ENCODE peak calls at places on chromosomes 2 and 18, in eight cellular contexts. One of them, this sample, is unnamed. For H3K4me1, the result is how much of the 10 kb centered on the place peaks cover.

GRCh38 chr2:135926605-135927004 is 50.4 kb upstream of the MCM6 start:
- DNase-seq in tibial nerve: no peak
- DNase-seq in IMR-90: no peak
- DNase-seq in transverse colon: no peak
- DNase-seq in aorta: no peak
- DNase-seq in breast epithelium: no peak
- DNase-seq in ascending aorta: no peak
- DNase-seq in pancreas: no peak
- DNase-seq in this sample: no peak

GRCh38 chr2:182406221-182406620 is 20.6 kb downstream of the PDE1A start:
- DNase-seq in tibial nerve: no peak
- DNase-seq in breast epithelium: no peak
- DNase-seq in pancreas: no peak
- DNase-seq in aorta: no peak
- DNase-seq in ascending aorta: no peak
- DNase-seq in IMR-90: peak
- DNase-seq in transverse colon: no peak
- DNase-seq in this sample: no peak

GRCh38 chr2:189639003-189639609 is 22.2 kb upstream of the ASNSD1 start:
- DNase-seq in breast epithelium: no peak
- DNase-seq in tibial nerve: no peak
- DNase-seq in IMR-90: no peak
- DNase-seq in transverse colon: peak
- DNase-seq in pancreas: no peak
- DNase-seq in ascending aorta: no peak
- DNase-seq in aorta: no peak
- DNase-seq in this sample: no peak

GRCh38 chr2:9844036-9844483 is 786 bp downstream of the TAF1B start:
- DNase-seq in breast epithelium: no peak
- DNase-seq in pancreas: no peak
- DNase-seq in transverse colon: no peak
- DNase-seq in aorta: no peak
- DNase-seq in tibial nerve: no peak
- DNase-seq in IMR-90: peak
- DNase-seq in ascending aorta: no peak
- DNase-seq in this sample: no peak

GRCh38 chr2:35503738-35504160 is 851.8 kb upstream of the CRIM1 start:
- DNase-seq in aorta: no peak
- DNase-seq in IMR-90: no peak
- DNase-seq in transverse colon: no peak
- DNase-seq in pancreas: no peak
- DNase-seq in ascending aorta: no peak
- DNase-seq in breast epithelium: no peak
- DNase-seq in tibial nerve: no peak
- DNase-seq in this sample: no peak

GRCh38 chr18:6207941-6208340 is 206.8 kb downstream of the L3MBTL4 start:
- DNase-seq in pancreas: no peak
- DNase-seq in tibial nerve: no peak
- DNase-seq in transverse colon: no peak
- DNase-seq in ascending aorta: no peak
- DNase-seq in IMR-90: no peak
- DNase-seq in breast epithelium: no peak
- DNase-seq in aorta: no peak
- DNase-seq in this sample: no peak

GRCh38 chr2:158443613-158444012 is 12.9 kb downstream of the CCDC148 start:
- DNase-seq in breast epithelium: no peak
- DNase-seq in ascending aorta: no peak
- DNase-seq in aorta: no peak
- DNase-seq in IMR-90: no peak
- DNase-seq in transverse colon: no peak
- DNase-seq in tibial nerve: no peak
- DNase-seq in pancreas: no peak
- DNase-seq in this sample: no peak

GRCh38 chr2:174024524-174025270 is 59.5 kb upstream of the SP3 start:
- DNase-seq in IMR-90: peak
- DNase-seq in tibial nerve: peak
- DNase-seq in pancreas: peak
- DNase-seq in aorta: peak
- DNase-seq in transverse colon: peak
- DNase-seq in breast epithelium: peak
- DNase-seq in ascending aorta: peak
- DNase-seq in this sample: peak

GRCh38 chr2:40559175-40559574 is 107.3 kb upstream of the SLC8A1 start:
- DNase-seq in IMR-90: peak
- DNase-seq in ascending aorta: no peak
- DNase-seq in breast epithelium: no peak
- DNase-seq in tibial nerve: no peak
- DNase-seq in transverse colon: no peak
- DNase-seq in pancreas: no peak
- DNase-seq in aorta: no peak
- DNase-seq in this sample: no peak

GRCh38 chr2:55761526-55761925 is 67.9 kb upstream of the PNPT1 start:
- DNase-seq in ascending aorta: no peak
- DNase-seq in tibial nerve: no peak
- DNase-seq in pancreas: no peak
- DNase-seq in transverse colon: no peak
- DNase-seq in IMR-90: peak
- DNase-seq in aorta: no peak
- DNase-seq in breast epithelium: no peak
- DNase-seq in this sample: no peak

GRCh38 chr2:57981369-57981768 is 65.2 kb upstream of the VRK2 start:
- DNase-seq in tibial nerve: no peak
- DNase-seq in aorta: no peak
- DNase-seq in pancreas: no peak
- DNase-seq in breast epithelium: no peak
- DNase-seq in IMR-90: peak
- DNase-seq in ascending aorta: no peak
- DNase-seq in transverse colon: no peak
- DNase-seq in this sample: no peak

GRCh38 chr18:77078671-77079070 is 53.9 kb downstream of the MBP start:
- DNase-seq in transverse colon: no peak
- DNase-seq in IMR-90: no peak
- DNase-seq in ascending aorta: peak
- DNase-seq in aorta: no peak
- DNase-seq in tibial nerve: no peak
- DNase-seq in pancreas: no peak
- DNase-seq in breast epithelium: no peak
- DNase-seq in this sample: no peak

GRCh38 chr2:106841886-106842645 is 43.9 kb downstream of the ST6GAL2 start:
- DNase-seq in ascending aorta: no peak
- DNase-seq in IMR-90: no peak
- DNase-seq in pancreas: peak
- DNase-seq in aorta: no peak
- DNase-seq in transverse colon: no peak
- DNase-seq in breast epithelium: no peak
- DNase-seq in tibial nerve: no peak
- DNase-seq in this sample: no peak

GRCh38 chr2:18373081-18373480 is 187.4 kb downstream of the RDH14 start:
- DNase-seq in aorta: no peak
- DNase-seq in ascending aorta: no peak
- DNase-seq in IMR-90: no peak
- DNase-seq in tibial nerve: no peak
- DNase-seq in pancreas: no peak
- DNase-seq in transverse colon: no peak
- DNase-seq in breast epithelium: no peak
- DNase-seq in this sample: no peak

GRCh38 chr2:37916512-37917082 is 8.5 kb upstream of the RMDN2 start:
- DNase-seq in breast epithelium: no peak
- DNase-seq in IMR-90: peak
- DNase-seq in tibial nerve: no peak
- DNase-seq in ascending aorta: peak
- DNase-seq in aorta: no peak
- DNase-seq in transverse colon: peak
- DNase-seq in pancreas: no peak
- DNase-seq in this sample: peak

GRCh38 chr2:26483501-26483900 is 5.6 kb upstream of the OTOF start:
- DNase-seq in transverse colon: no peak
- DNase-seq in tibial nerve: no peak
- DNase-seq in ascending aorta: no peak
- DNase-seq in aorta: peak
- DNase-seq in pancreas: peak
- DNase-seq in IMR-90: no peak
- DNase-seq in breast epithelium: no peak
- DNase-seq in this sample: no peak

GRCh38 chr18:50649821-50650220 is 89.9 kb downstream of the MAPK4 start:
- DNase-seq in ascending aorta: peak
- DNase-seq in tibial nerve: no peak
- DNase-seq in IMR-90: peak
- DNase-seq in pancreas: no peak
- DNase-seq in aorta: peak
- DNase-seq in breast epithelium: peak
- DNase-seq in transverse colon: peak
- DNase-seq in this sample: peak

GRCh38 chr18:46073474-46074331 is 1.6 kb upstream of the PSTPIP2 start:
- DNase-seq in IMR-90: peak
- DNase-seq in tibial nerve: no peak
- DNase-seq in ascending aorta: peak
- DNase-seq in breast epithelium: no peak
- DNase-seq in pancreas: no peak
- DNase-seq in aorta: no peak
- DNase-seq in transverse colon: peak
- DNase-seq in this sample: no peak

GRCh38 chr2:157923598-157923997 is 47.5 kb upstream of the ACVR1 start:
- DNase-seq in aorta: no peak
- DNase-seq in ascending aorta: no peak
- DNase-seq in breast epithelium: no peak
- DNase-seq in tibial nerve: no peak
- DNase-seq in transverse colon: no peak
- DNase-seq in IMR-90: no peak
- DNase-seq in pancreas: no peak
- DNase-seq in this sample: no peak

GRCh38 chr2:25424426-25425028 is 82.8 kb upstream of the DNMT3A start:
- DNase-seq in breast epithelium: no peak
- DNase-seq in pancreas: no peak
- DNase-seq in tibial nerve: no peak
- DNase-seq in ascending aorta: no peak
- DNase-seq in aorta: no peak
- DNase-seq in IMR-90: no peak
- DNase-seq in transverse colon: no peak
- DNase-seq in this sample: no peak

GRCh38 chr2:10489842-10490555 is 41.9 kb upstream of the ODC1 start:
- DNase-seq in ascending aorta: no peak
- DNase-seq in IMR-90: peak
- DNase-seq in aorta: no peak
- DNase-seq in transverse colon: no peak
- DNase-seq in pancreas: no peak
- DNase-seq in breast epithelium: no peak
- DNase-seq in tibial nerve: no peak
- DNase-seq in this sample: no peak

DNA sequence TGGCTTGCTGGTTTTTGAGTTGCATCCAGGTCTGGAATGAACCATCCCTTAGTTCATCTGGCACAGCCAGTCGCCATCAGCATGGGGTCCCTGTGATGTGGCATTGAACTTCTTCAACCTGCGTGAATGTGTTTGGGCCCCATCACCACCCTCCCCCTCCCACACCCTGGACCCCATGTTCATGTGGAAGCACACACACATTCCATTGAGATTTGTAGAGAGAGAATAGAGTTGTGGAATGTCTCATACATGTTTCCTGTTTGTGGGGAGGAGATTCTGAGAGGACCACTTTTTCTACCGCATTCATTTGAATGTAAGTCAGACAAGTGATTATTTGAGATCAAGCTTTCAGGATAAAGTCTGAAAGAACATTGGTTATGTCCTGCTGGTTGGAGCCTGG is 117.6 kb upstream of the EML6 start:
- DNase-seq in ascending aorta: no peak
- DNase-seq in IMR-90: peak
- DNase-seq in transverse colon: no peak
- DNase-seq in pancreas: no peak
- DNase-seq in tibial nerve: no peak
- DNase-seq in aorta: no peak
- DNase-seq in breast epithelium: no peak
- DNase-seq in this sample: no peak
- H3K4me1 ChIP-seq in ascending aorta: under half
- H3K4me1 ChIP-seq in IMR-90: under half
- H3K4me1 ChIP-seq in transverse colon: under half
- H3K4me1 ChIP-seq in pancreas: under half
- H3K4me1 ChIP-seq in tibial nerve: half or more
- H3K4me1 ChIP-seq in aorta: under half
- H3K4me1 ChIP-seq in breast epithelium: under half
- H3K4me1 ChIP-seq in this sample: under half

DNA sequence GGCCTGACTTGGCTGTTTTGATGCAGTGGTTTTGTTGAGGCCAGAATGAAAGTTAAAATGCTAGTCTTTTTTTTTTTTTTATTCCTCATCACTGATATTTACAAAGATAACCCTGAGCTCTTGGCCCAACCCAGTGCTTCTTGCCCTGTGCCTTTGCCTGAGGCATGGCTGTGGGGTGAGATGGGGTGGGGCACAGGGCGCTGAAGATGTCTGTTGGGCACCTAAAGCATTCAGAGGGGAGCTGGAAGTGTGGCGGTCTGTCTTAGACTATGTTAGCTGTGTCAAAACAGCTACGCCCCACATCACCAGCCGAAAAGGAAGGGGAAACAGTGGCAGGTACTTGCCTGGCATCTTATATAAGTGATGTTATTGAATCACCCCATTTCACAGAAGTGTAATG is 20.7 kb downstream of the TOGARAM2 start:
- DNase-seq in IMR-90: no peak
- DNase-seq in pancreas: no peak
- DNase-seq in aorta: no peak
- DNase-seq in breast epithelium: no peak
- DNase-seq in tibial nerve: no peak
- DNase-seq in ascending aorta: no peak
- DNase-seq in transverse colon: no peak
- DNase-seq in this sample: no peak
- H3K4me1 ChIP-seq in IMR-90: under half
- H3K4me1 ChIP-seq in pancreas: under half
- H3K4me1 ChIP-seq in aorta: under half
- H3K4me1 ChIP-seq in breast epithelium: under half
- H3K4me1 ChIP-seq in tibial nerve: under half
- H3K4me1 ChIP-seq in ascending aorta: under half
- H3K4me1 ChIP-seq in transverse colon: under half
- H3K4me1 ChIP-seq in this sample: under half

GRCh38 chr18:75212626-75213110 is 2.1 kb downstream of the TSHZ1 start:
- DNase-seq in pancreas: no peak
- DNase-seq in aorta: no peak
- DNase-seq in IMR-90: no peak
- DNase-seq in tibial nerve: no peak
- DNase-seq in breast epithelium: no peak
- DNase-seq in ascending aorta: no peak
- DNase-seq in transverse colon: no peak
- DNase-seq in this sample: no peak
- H3K4me1 ChIP-seq in pancreas: under half
- H3K4me1 ChIP-seq in aorta: under half
- H3K4me1 ChIP-seq in IMR-90: under half
- H3K4me1 ChIP-seq in tibial nerve: half or more
- H3K4me1 ChIP-seq in breast epithelium: under half
- H3K4me1 ChIP-seq in ascending aorta: under half
- H3K4me1 ChIP-seq in transverse colon: half or more
- H3K4me1 ChIP-seq in this sample: under half

DNA sequence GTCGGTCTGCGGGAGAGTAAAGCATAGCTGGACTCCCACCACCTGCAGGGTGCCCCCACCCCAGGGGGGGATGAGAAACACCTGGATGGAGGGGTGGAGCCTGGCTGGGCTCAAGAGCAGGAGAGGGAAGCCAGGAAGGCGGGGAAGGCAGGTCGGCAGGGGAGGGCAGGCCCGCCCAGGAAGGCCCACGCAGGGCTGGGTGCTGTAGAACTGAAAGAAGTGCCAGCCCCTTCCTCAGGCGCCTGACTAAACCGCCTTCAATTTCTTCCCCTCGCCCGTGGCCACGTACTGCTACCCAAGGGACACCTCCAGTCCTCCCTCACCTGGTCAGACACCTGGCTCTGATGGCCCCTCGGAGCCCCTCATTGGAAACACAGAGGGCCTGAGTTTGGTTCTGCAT is 175.4 kb downstream of the HDAC4 start:
- DNase-seq in breast epithelium: no peak
- DNase-seq in pancreas: no peak
- DNase-seq in transverse colon: no peak
- DNase-seq in aorta: no peak
- DNase-seq in ascending aorta: peak
- DNase-seq in IMR-90: no peak
- DNase-seq in tibial nerve: no peak
- DNase-seq in this sample: no peak
- H3K4me1 ChIP-seq in breast epithelium: under half
- H3K4me1 ChIP-seq in pancreas: under half
- H3K4me1 ChIP-seq in transverse colon: half or more
- H3K4me1 ChIP-seq in aorta: under half
- H3K4me1 ChIP-seq in ascending aorta: under half
- H3K4me1 ChIP-seq in IMR-90: half or more
- H3K4me1 ChIP-seq in tibial nerve: half or more
- H3K4me1 ChIP-seq in this sample: under half